ENCODE peak calls at places on chromosomes 3 and 15, in nine cellular contexts. T is effector CD4-positive, alpha-beta T cell; N is ovary; V is stimulated activated CD4-positive, alpha-beta T cell treated with anti-CD3 and anti-CD28 coated beads, TNF-alpha, amount 100 ng/mL, for 1 hour; I is T-helper 17 cell; R is HFF-Myc; C is posterior cingulate gyrus; O is H9; U is left ventricle myocardium superior. Z is an unnamed sample.

GRCh38 chr3:71616571-71617021 is 33.1 kb upstream of the FOXP1 start:
- DNase-seq in O (no peak), T (no peak), R (no peak), N (no peak), C (peak), U (no peak), V (no peak), I (no peak), Z (no peak)

GRCh38 chr3:70308760-70309159 is 3.7 kb downstream of the MDFIC2 start:
- DNase-seq in U (no peak), N (no peak), C (no peak), R (no peak), V (no peak), T (no peak), O (peak), I (no peak), Z (no peak)

GRCh38 chr15:36313021-36313420 is 266.4 kb upstream of the CDIN1 start:
- DNase-seq in U (no peak), R (no peak), V (no peak), T (no peak), C (no peak), I (no peak), O (no peak), N (no peak), Z (no peak)

GRCh38 chr15:40930430-40931299 is 1.5 kb downstream of the DLL4 start:
- DNase-seq in T (no peak), O (peak), I (no peak), U (peak), V (no peak), R (no peak), C (no peak), N (peak), Z (no peak)

GRCh38 chr3:48218537-48218936 is 4.8 kb upstream of the CAMP start:
- DNase-seq in V (no peak), N (peak), O (no peak), C (no peak), U (no peak), T (no peak), R (no peak), I (no peak), Z (no peak)

GRCh38 chr3:17372811-17373210 is 369.6 kb downstream of the TBC1D5 start:
- DNase-seq in O (no peak), V (no peak), R (no peak), N (no peak), T (no peak), U (no peak), C (no peak), I (no peak), Z (no peak)

GRCh38 chr3:47065058-47065457 is 85.6 kb downstream of the NBEAL2 start:
- DNase-seq in C (no peak), V (no peak), O (no peak), I (no peak), R (no peak), N (no peak), T (no peak), U (no peak), Z (no peak)

GRCh38 chr15:63678383-63678782 is 81.2 kb downstream of the FBXL22 start:
- DNase-seq in T (no peak), U (no peak), C (no peak), R (no peak), I (no peak), V (no peak), O (no peak), N (no peak), Z (no peak)

GRCh38 chr3:153979419-153980251 is 141.6 kb upstream of the ARHGEF26 start:
- DNase-seq in U (no peak), N (no peak), O (no peak), T (no peak), R (no peak), C (no peak), I (no peak), V (no peak), Z (no peak)

GRCh38 chr3:194086251-194087075 is 49.5 kb upstream of the HES1 start:
- DNase-seq in R (no peak), I (no peak), V (no peak), T (no peak), N (no peak), C (no peak), U (no peak), O (no peak), Z (no peak)

GRCh38 chr3:101813817-101814440 is 34.9 kb downstream of the NXPE3 start:
- DNase-seq in O (no peak), R (no peak), I (no peak), C (no peak), T (no peak), N (no peak), U (no peak), V (no peak), Z (no peak)

GRCh38 chr3:150965436-150965835 is 7.1 kb downstream of the CLRN1 start:
- DNase-seq in N (no peak), U (no peak), I (no peak), R (no peak), O (no peak), C (no peak), T (no peak), V (no peak), Z (no peak)

GRCh38 chr3:52299815-52300611 is 12.4 kb downstream of the GLYCTK start:
- DNase-seq in U (peak), O (peak), V (no peak), R (no peak), N (peak), I (no peak), T (no peak), C (peak), Z (no peak)

GRCh38 chr3:148534089-148534988 is 163.4 kb upstream of the AGTR1 start:
- DNase-seq in N (no peak), T (no peak), U (no peak), O (no peak), C (no peak), I (no peak), R (no peak), V (no peak), Z (no peak)

GRCh38 chr3:173685471-173685870 is 287.9 kb downstream of the NLGN1 start:
- DNase-seq in N (no peak), V (no peak), U (no peak), O (no peak), C (no peak), I (no peak), R (no peak), T (no peak), Z (no peak)

GRCh38 chr3:102060814-102061213 is 211.5 kb downstream of the NFKBIZ start:
- DNase-seq in N (no peak), C (no peak), R (no peak), V (no peak), T (no peak), U (no peak), I (no peak), O (no peak), Z (no peak)